ENCODE peak calls at places on chromosomes 16 and 17, in five cellular contexts. One of them, this sample, is unnamed.

GRCh38 chr17:69916761-69917160 is 158.3 kb upstream of the KCNJ16 start:
- DNase-seq in NCI-H1417: no peak
- DNase-seq in GM04504: no peak
- DNase-seq in HS-27A: no peak
- DNase-seq in GM03348: no peak
- DNase-seq in this sample: no peak

GRCh38 chr16:86558355-86559193 is 3.5 kb upstream of the MTHFSD start:
- DNase-seq in NCI-H1417: no peak
- DNase-seq in GM04504: no peak
- DNase-seq in HS-27A: no peak
- DNase-seq in GM03348: no peak
- DNase-seq in this sample: no peak

GRCh38 chr16:73028263-73028662 is 19.7 kb downstream of the ZFHX3 start:
- DNase-seq in NCI-H1417: no peak
- DNase-seq in GM04504: no peak
- DNase-seq in HS-27A: no peak
- DNase-seq in GM03348: no peak
- DNase-seq in this sample: peak

GRCh38 chr17:40399185-40399584 is 18.5 kb downstream of the TOP2A start:
- DNase-seq in NCI-H1417: peak
- DNase-seq in GM04504: peak
- DNase-seq in HS-27A: no peak
- DNase-seq in GM03348: peak
- DNase-seq in this sample: no peak

GRCh38 chr17:42054101-42054500 is 3.7 kb upstream of the C17orf113 start:
- DNase-seq in NCI-H1417: no peak
- DNase-seq in GM04504: no peak
- DNase-seq in HS-27A: no peak
- DNase-seq in GM03348: no peak
- DNase-seq in this sample: no peak

GRCh38 chr17:9513266-9513665 is 62.4 kb downstream of the STX8 start:
- DNase-seq in NCI-H1417: no peak
- DNase-seq in GM04504: no peak
- DNase-seq in HS-27A: no peak
- DNase-seq in GM03348: no peak
- DNase-seq in this sample: no peak

GRCh38 chr16:85386467-85387170 is 226.5 kb upstream of the GSE1 start:
- DNase-seq in NCI-H1417: no peak
- DNase-seq in GM04504: no peak
- DNase-seq in HS-27A: no peak
- DNase-seq in GM03348: no peak
- DNase-seq in this sample: no peak

GRCh38 chr17:40564195-40564882 is 933 bp downstream of the CCR7 start:
- DNase-seq in NCI-H1417: no peak
- DNase-seq in GM04504: no peak
- DNase-seq in HS-27A: no peak
- DNase-seq in GM03348: no peak
- DNase-seq in this sample: no peak

GRCh38 chr17:292531-293382 is 59.9 kb downstream of the RPH3AL start:
- DNase-seq in NCI-H1417: no peak
- DNase-seq in GM04504: no peak
- DNase-seq in HS-27A: no peak
- DNase-seq in GM03348: no peak
- DNase-seq in this sample: peak

This sample was measured in body of pancreas.